ENCODE peak calls at places on chromosomes 5 and 9, in ten cellular contexts. K is CD4-positive, alpha-beta memory T cell; Z is astrocyte; J is SJCRH30; Y is IMR-90; P is kidney; N is A549; T is spleen; M is tibial artery; C is psoas muscle. S is an unnamed sample. For H3K4me1, the result is how much of the 10 kb centered on the place peaks cover.

GRCh38 chr5:23840083-23840482 is 332.7 kb downstream of the PRDM9 start:
- DNase-seq in T (no peak), P (no peak), Y (no peak), N (no peak), M (no peak), C (no peak), K (no peak), Z (no peak), J (no peak), S (no peak)

GRCh38 chr5:69331528-69332445 is 814 bp downstream of the CCDC125 start:
- DNase-seq in Z (no peak), K (no peak), P (no peak), Y (no peak), N (no peak), M (no peak), T (no peak), C (no peak), J (no peak), S (no peak)

GRCh38 chr5:167945542-167946384 is 345.7 kb upstream of the WWC1 start:
- DNase-seq in K (no peak), T (no peak), N (no peak), P (no peak), M (no peak), Y (peak), J (peak), C (no peak), Z (peak), S (peak)

GRCh38 chr9:89435315-89435823 is 62.5 kb downstream of the SEMA4D start:
- DNase-seq in P (peak), Z (no peak), K (no peak), M (no peak), T (peak), N (no peak), Y (no peak), C (no peak), J (no peak), S (no peak)

GRCh38 chr9:95110956-95111525 is 206.5 kb downstream of the FANCC start:
- DNase-seq in M (no peak), Y (no peak), Z (no peak), T (no peak), N (no peak), P (no peak), K (no peak), J (no peak), C (no peak), S (no peak)

GRCh38 chr9:114207034-114207815 is 51.9 kb downstream of the COL27A1 start:
- DNase-seq in Y (peak), C (peak), T (peak), M (peak), P (no peak), J (peak), Z (peak), N (no peak), K (no peak), S (peak)

GRCh38 chr9:7402704-7403389 is 396.7 kb downstream of the DMAC1 start:
- DNase-seq in P (no peak), N (no peak), C (no peak), Z (no peak), Y (no peak), K (no peak), M (no peak), J (no peak), T (no peak), S (no peak)

GRCh38 chr5:71601222-71602026 is 14.3 kb downstream of the MCCC2 start:
- DNase-seq in Z (peak), J (peak), Y (peak), C (no peak), T (no peak), N (peak), M (peak), P (no peak), K (peak), S (no peak)

GRCh38 chr5:126354012-126354856 is 69.0 kb upstream of the GRAMD2B start:
- DNase-seq in C (no peak), Z (peak), Y (peak), J (peak), K (no peak), P (no peak), N (peak), T (no peak), M (no peak), S (no peak)

GRCh38 chr5:56735845-56736641 is 79.3 kb upstream of the MAP3K1 start:
- DNase-seq in P (no peak), J (no peak), Z (no peak), N (no peak), T (no peak), M (no peak), C (no peak), K (no peak), Y (no peak), S (no peak)

GRCh38 chr9:120443489-120443888 is 136.5 kb downstream of the CDK5RAP2 start:
- DNase-seq in P (no peak), K (no peak), T (no peak), Z (peak), J (no peak), N (no peak), Y (peak), C (no peak), M (no peak), S (no peak)

GRCh38 chr5:169870221-169870620 is 110.1 kb downstream of the INSYN2B start:
- DNase-seq in P (no peak), M (no peak), T (no peak), J (no peak), Z (peak), K (no peak), C (no peak), N (no peak), Y (no peak), S (no peak)

GRCh38 chr5:108003178-108003577 is 332.4 kb upstream of the EFNA5 start:
- DNase-seq in P (no peak), J (peak), Y (peak), C (no peak), N (no peak), Z (peak), K (no peak), M (no peak), T (no peak), S (no peak)

GRCh38 chr5:106601605-106602004 is 1069.1 kb downstream of the EFNA5 start:
- DNase-seq in T (no peak), M (no peak), N (no peak), P (no peak), C (no peak), Z (no peak), Y (no peak), J (no peak), K (no peak), S (no peak)

GRCh38 chr9:98037362-98037761 is 19.2 kb upstream of the NANS start:
- DNase-seq in Y (peak), T (no peak), N (no peak), M (no peak), P (no peak), K (no peak), J (no peak), C (peak), Z (no peak), S (peak)

GRCh38 chr5:80399553-80400239 is 8.2 kb upstream of the ZFYVE16 start:
- DNase-seq in K (no peak), Y (peak), M (no peak), Z (peak), C (no peak), J (no peak), T (no peak), P (no peak), N (peak), S (no peak)

GRCh38 chr9:137390553-137391410 is 32.2 kb downstream of the EXD3 start:
- DNase-seq in C (peak), N (no peak), K (no peak), P (no peak), J (no peak), T (no peak), Z (no peak), M (no peak), Y (no peak), S (no peak)

GRCh38 chr9:109971226-109971625 is 191.2 kb downstream of the PALM2AKAP2 start:
- DNase-seq in N (no peak), K (no peak), Y (no peak), P (no peak), M (no peak), Z (no peak), T (no peak), C (no peak), J (no peak), S (no peak)

GRCh38 chr5:85268194-85268593 is 883.5 kb upstream of the EDIL3 start:
- DNase-seq in P (no peak), J (no peak), C (no peak), Y (no peak), N (no peak), T (no peak), Z (no peak), K (no peak), M (no peak), S (no peak)

GRCh38 chr9:133561976-133562554 is 27.6 kb downstream of the ADAMTSL2 start:
- DNase-seq in C (no peak), P (no peak), J (no peak), T (no peak), Z (no peak), K (no peak), Y (no peak), N (no peak), M (no peak), S (no peak)

GRCh38 chr5:164256954-164257353 is 751.5 kb downstream of the MAT2B start:
- DNase-seq in P (no peak), C (no peak), J (no peak), T (no peak), Z (no peak), Y (no peak), M (no peak), N (no peak), K (no peak), S (no peak)

GRCh38 chr9:76932778-76933177 is 26.9 kb upstream of the PRUNE2 start:
- DNase-seq in K (no peak), T (no peak), Z (peak), N (no peak), P (no peak), J (no peak), Y (peak), M (no peak), C (no peak), S (no peak)

DNA sequence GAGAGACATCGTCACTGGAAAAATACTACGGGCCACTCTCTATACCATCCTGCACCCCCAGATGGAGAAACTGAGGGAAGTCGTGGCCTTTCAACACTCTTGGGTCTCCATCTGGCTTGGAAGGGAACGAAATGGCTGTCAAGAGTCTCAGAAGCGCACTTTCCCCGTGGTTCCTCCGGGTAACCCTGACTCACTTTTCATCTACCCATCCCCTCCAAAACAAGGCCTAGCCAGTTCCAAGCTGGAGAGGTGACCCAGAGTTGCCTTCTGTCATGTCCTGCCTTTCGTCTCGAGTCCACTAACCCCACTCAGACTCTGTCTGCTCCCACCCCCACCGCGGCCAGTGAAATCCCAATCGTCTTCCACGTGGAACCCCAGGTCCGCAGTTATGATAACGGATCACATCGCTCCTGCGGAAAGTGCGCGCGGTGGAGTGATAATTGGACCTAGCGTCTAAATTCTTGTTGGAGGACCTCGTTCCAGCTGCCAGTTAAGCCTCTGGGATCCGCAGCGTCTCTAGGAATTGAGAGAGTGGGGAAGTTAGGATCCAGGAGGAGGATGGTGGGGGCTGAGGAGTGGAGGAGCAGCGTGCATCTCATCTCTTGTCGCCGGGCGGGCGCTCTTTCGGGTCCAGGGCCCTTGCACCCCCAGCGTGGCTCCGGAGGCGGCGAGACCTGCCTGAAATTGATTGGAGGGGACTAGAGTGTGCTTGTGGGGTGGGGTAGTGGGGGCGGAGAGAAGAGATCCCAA is 4.6 kb downstream of the CDKN2A start:
- DNase-seq in M (no peak), J (no peak), C (no peak), P (peak), Y (no peak), K (no peak), Z (no peak), T (no peak), N (no peak), S (peak)
- H3K27ac ChIP-seq in M (no peak), J (no peak), C (no peak), P (no peak), Y (no peak), K (no peak), Z (no peak), T (no peak), N (no peak), S (no peak)

GRCh38 chr5:173689713-173690360 is 73.4 kb upstream of the BOD1 start:
- DNase-seq in J (no peak), Y (no peak), K (no peak), M (no peak), Z (no peak), T (no peak), P (no peak), C (no peak), N (peak), S (no peak)
- H3K4me3 ChIP-seq in J (no peak), Y (no peak), K (no peak), M (no peak), Z (no peak), T (no peak), P (peak), C (peak), N (peak), S (no peak)

GRCh38 chr5:173954671-173955605 is 34.0 kb upstream of the C5orf47 start:
- DNase-seq in M (no peak), Y (peak), C (no peak), Z (peak), T (no peak), J (no peak), N (no peak), P (no peak), K (no peak), S (no peak)

GRCh38 chr5:173950829-173951228 is 38.1 kb upstream of the C5orf47 start:
- DNase-seq in J (no peak), P (no peak), N (no peak), K (no peak), T (no peak), M (no peak), Y (no peak), Z (peak), C (no peak), S (no peak)

DNA sequence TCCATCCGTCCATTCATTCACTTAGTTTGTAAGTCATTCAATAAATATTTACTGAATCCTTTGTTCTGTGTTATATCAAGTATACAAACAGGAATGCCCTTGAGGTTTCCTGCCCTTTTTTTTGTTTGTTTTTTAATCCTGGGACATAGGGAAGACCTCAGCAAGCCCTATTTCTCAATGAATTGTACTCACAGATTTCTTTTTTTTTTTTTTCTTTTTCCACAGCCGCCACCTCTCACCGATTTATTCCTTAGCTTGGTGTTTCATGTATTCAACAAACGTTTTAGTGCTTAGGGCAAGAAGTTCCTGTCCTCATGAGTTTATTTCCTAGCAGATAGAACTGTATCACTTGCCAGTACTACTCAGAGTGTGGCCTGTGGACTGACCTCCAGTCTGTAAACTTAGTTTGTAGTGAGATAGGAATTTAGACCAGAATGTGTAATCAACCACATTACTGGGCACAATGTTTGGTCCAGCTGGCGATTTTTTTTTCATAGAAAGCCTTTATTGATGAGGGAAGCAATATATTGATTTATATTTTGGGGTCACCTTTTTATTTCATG is 35.4 kb upstream of the C5orf47 start:
- DNase-seq in T (no peak), C (no peak), M (no peak), Z (peak), J (no peak), Y (peak), P (no peak), K (no peak), N (no peak), S (no peak)
- H3K4me1 ChIP-seq in T (under half), C (under half), M (under half), Z (under half), J (under half), Y (under half), P (under half), K (under half), N (under half), S (under half)

GRCh38 chr9:70588381-70588780 is 173.9 kb upstream of the KLF9 start:
- DNase-seq in M (no peak), K (no peak), C (no peak), J (no peak), Z (peak), T (no peak), N (no peak), P (no peak), Y (no peak), S (no peak)

GRCh38 chr9:70587143-70587710 is 172.8 kb upstream of the KLF9 start:
- DNase-seq in C (no peak), P (no peak), M (peak), J (no peak), K (no peak), Z (peak), N (no peak), T (no peak), Y (peak), S (no peak)

GRCh38 chr9:70590264-70590646 is 175.8 kb upstream of the KLF9 start:
- DNase-seq in M (no peak), Y (peak), J (no peak), N (no peak), P (no peak), C (no peak), K (no peak), T (no peak), Z (peak), S (no peak)

GRCh38 chr9:70589571-70590263 is 175.3 kb upstream of the KLF9 start:
- DNase-seq in N (no peak), K (no peak), P (no peak), Y (peak), C (peak), M (peak), Z (peak), T (no peak), J (no peak), S (peak)

GRCh38 chr9:70588999-70589398 is 174.5 kb upstream of the KLF9 start:
- DNase-seq in M (no peak), Y (no peak), Z (no peak), K (no peak), C (no peak), J (no peak), N (no peak), P (no peak), T (no peak), S (no peak)
- H3K27ac ChIP-seq in M (peak), Y (peak), Z (peak), K (no peak), C (peak), J (no peak), N (no peak), P (peak), T (no peak), S (peak)

GRCh38 chr9:128720841-128721486 is 3.0 kb downstream of the ZDHHC12 start:
- DNase-seq in Y (no peak), Z (no peak), T (no peak), M (no peak), K (no peak), N (no peak), C (no peak), J (no peak), P (no peak), S (no peak)

GRCh38 chr9:128722380-128723351 is 1.3 kb downstream of the ZDHHC12 start:
- DNase-seq in P (no peak), C (no peak), J (no peak), Y (no peak), N (no peak), Z (no peak), K (no peak), T (no peak), M (no peak), S (no peak)

GRCh38 chr9:128719919-128720605 is 3.9 kb downstream of the ZDHHC12 start:
- DNase-seq in N (no peak), K (no peak), Z (no peak), T (no peak), M (no peak), J (no peak), Y (no peak), P (peak), C (no peak), S (no peak)

GRCh38 chr9:128723352-128723865 is 518 bp downstream of the ZDHHC12 start:
- DNase-seq in M (no peak), N (peak), P (no peak), C (no peak), Y (no peak), K (no peak), Z (no peak), T (no peak), J (no peak), S (no peak)

DNA sequence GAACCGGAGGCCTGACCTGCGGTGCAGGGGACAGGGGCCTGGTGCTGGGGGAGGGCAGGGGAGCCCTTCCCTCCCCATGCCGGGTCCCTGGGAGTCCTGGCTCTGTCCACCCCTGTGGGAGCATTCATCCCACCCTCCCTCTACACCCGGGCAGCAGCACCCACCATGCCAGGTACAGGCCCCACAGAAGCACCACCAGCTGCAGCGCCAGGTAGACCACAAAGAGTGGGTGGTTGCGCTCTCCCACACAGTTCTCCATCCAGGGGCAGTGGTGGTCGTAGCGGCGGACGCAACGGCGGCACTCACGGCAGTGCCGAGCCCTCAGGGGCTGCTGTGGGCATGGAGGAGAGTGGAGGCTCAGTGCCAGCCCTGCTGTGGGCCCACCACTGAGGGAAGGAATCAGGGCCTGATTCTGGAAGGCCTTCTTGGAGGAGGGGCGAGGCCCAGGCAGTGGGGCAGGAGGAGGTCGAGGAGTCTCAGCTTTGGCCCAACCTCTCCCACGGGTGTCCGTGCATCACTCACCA is 2.4 kb downstream of the ZDHHC12 start:
- DNase-seq in Y (no peak), M (no peak), C (no peak), Z (no peak), K (no peak), J (no peak), N (no peak), P (no peak), T (no peak), S (no peak)
- H3K4me3 ChIP-seq in Y (no peak), M (no peak), C (no peak), Z (no peak), K (no peak), J (no peak), N (no peak), P (no peak), T (no peak), S (no peak)

GRCh38 chr5:95852567-95852966 is 30.0 kb upstream of the GLRX start:
- DNase-seq in K (no peak), Z (no peak), N (no peak), Y (no peak), J (no peak), P (no peak), C (no peak), T (no peak), M (no peak), S (no peak)
- H3K4me1 ChIP-seq in K (under half), Z (under half), N (under half), Y (under half), J (under half), P (under half), C (under half), T (under half), M (under half), S (under half)